ENCODE peak calls at places on chromosomes 2 and 18, in ten cellular contexts. O is NCI-H82; S is NCI-H1105 treated with DMSO at 0.1 percent for 48 hours; A is GM20000; T is SW480; C is stimulated activated effector memory CD8-positive, alpha-beta T cell treated with anti-CD3 and anti-CD28 coated beads, Interleukin-12 subunit alpha, Interleukin-12 subunit beta, amount 100 ng/mL, for 72 hours; Z is endothelial cell; G is activated CD4-positive, alpha-beta memory T cell treated with anti-CD3 and anti-CD28 coated beads, Interleukin-2, amount 10 ng/mL, durations not matched to agents 7 days and 5 days; P is stimulated activated CD4-positive, alpha-beta T cell treated with anti-CD3 and anti-CD28 coated beads, Interleukin-1b, Interleukin-23, amount 100 ng/mL, for 24 hours; I is GM04504. M is an unnamed sample.

GRCh38 chr2:9331704-9332103 is 91.6 kb downstream of the ITGB1BP1 start:
- DNase-seq in O (no peak), S (no peak), A (no peak), T (no peak), C (no peak), Z (no peak), G (no peak), P (no peak), I (no peak), M (no peak)

GRCh38 chr18:23099621-23100020 is 35.7 kb upstream of the CABLES1 start:
- DNase-seq in O (no peak), S (no peak), A (no peak), T (no peak), C (no peak), Z (no peak), G (no peak), P (no peak), I (no peak), M (no peak)

GRCh38 chr2:160411955-160412354 is 81.7 kb downstream of the RBMS1 start:
- DNase-seq in O (no peak), S (no peak), A (no peak), T (no peak), C (no peak), Z (no peak), G (no peak), P (no peak), I (no peak), M (no peak)

GRCh38 chr18:3115430-3116025 is 102.6 kb upstream of the LPIN2 start:
- DNase-seq in O (no peak), S (no peak), A (no peak), T (no peak), C (no peak), Z (no peak), G (no peak), P (no peak), I (no peak), M (no peak)

GRCh38 chr2:65788556-65788955 is 356.2 kb upstream of the SPRED2 start:
- DNase-seq in O (no peak), S (no peak), A (no peak), T (no peak), C (no peak), Z (no peak), G (no peak), P (no peak), I (no peak), M (no peak)

GRCh38 chr2:150255528-150255927 is 231.9 kb downstream of the RND3 start:
- DNase-seq in O (no peak), S (no peak), A (no peak), T (no peak), C (no peak), Z (no peak), G (no peak), P (no peak), I (peak; percentile 56), M (no peak)

GRCh38 chr2:58906151-58906645 is 665.1 kb upstream of the FANCL start:
- DNase-seq in O (peak; percentile 67), S (peak; percentile 55), A (no peak), T (peak; percentile 31), C (no peak), Z (no peak), G (no peak), P (no peak), I (no peak), M (no peak)

GRCh38 chr2:235868224-235868623 is 300.0 kb downstream of the GBX2 start:
- DNase-seq in O (peak; percentile 25), S (no peak), A (no peak), T (no peak), C (no peak), Z (no peak), G (no peak), P (no peak), I (no peak), M (no peak)

GRCh38 chr2:239722760-239723448 is 302.2 kb downstream of the NDUFA10 start:
- DNase-seq in O (no peak), S (no peak), A (no peak), T (no peak), C (no peak), Z (no peak), G (peak; percentile 7), P (no peak), I (no peak), M (peak; percentile 13)

GRCh38 chr2:120661551-120661950 is 74.1 kb upstream of the GLI2 start:
- DNase-seq in O (peak; percentile 83), S (no peak), A (no peak), T (no peak), C (no peak), Z (no peak), G (no peak), P (no peak), I (no peak), M (no peak)

GRCh38 chr2:233418761-233419625 is 64.7 kb downstream of the DGKD start:
- DNase-seq in O (no peak), S (no peak), A (peak; percentile 57), T (no peak), C (peak; percentile 69), Z (no peak), G (peak; percentile 65), P (no peak), I (no peak), M (peak; percentile 71)

GRCh38 chr18:36187826-36188721 is 777 bp downstream of the MOCOS start:
- DNase-seq in O (peak; percentile 35), S (no peak), A (peak; percentile 35), T (peak; percentile 9), C (no peak), Z (peak; percentile 10), G (no peak), P (no peak), I (no peak), M (peak; percentile 54)

GRCh38 chr2:193103064-193103463 is 908.3 kb upstream of the TMEFF2 start:
- DNase-seq in O (no peak), S (no peak), A (no peak), T (peak; percentile 23), C (no peak), Z (no peak), G (no peak), P (no peak), I (no peak), M (no peak)

GRCh38 chr2:219689676-219690628 is 62.5 kb downstream of the SLC4A3 start:
- DNase-seq in O (peak; percentile 78), S (peak; percentile 45), A (peak; percentile 59), T (peak; percentile 67), C (peak; percentile 62), Z (peak; percentile 55), G (peak; percentile 39), P (peak; percentile 5), I (no peak), M (peak; percentile 60)

GRCh38 chr2:75466708-75467311 is 93.9 kb downstream of the EVA1A start:
- DNase-seq in O (peak; percentile 84), S (peak; percentile 30), A (peak; percentile 33), T (peak; percentile 59), C (no peak), Z (peak; percentile 47), G (no peak), P (no peak), I (no peak), M (peak; percentile 51)

GRCh38 chr2:127049927-127050802 is 56.8 kb downstream of the BIN1 start:
- DNase-seq in O (peak; percentile 85), S (peak; percentile 55), A (peak; percentile 93), T (peak; percentile 29), C (peak; percentile 83), Z (peak; percentile 86), G (peak; percentile 65), P (peak; percentile 48), I (no peak), M (peak; percentile 93)

GRCh38 chr18:13614701-13615288 is 111.6 kb downstream of the FAM210A start:
- DNase-seq in O (no peak), S (no peak), A (peak; percentile 35), T (no peak), C (peak; percentile 81), Z (no peak), G (peak; percentile 58), P (no peak), I (no peak), M (peak; percentile 72)

GRCh38 chr2:221844187-221844586 is 272.1 kb upstream of the EPHA4 start:
- DNase-seq in O (no peak), S (peak; percentile 57), A (no peak), T (no peak), C (no peak), Z (no peak), G (no peak), P (no peak), I (no peak), M (no peak)

GRCh38 chr18:2901405-2901989 is 54.7 kb downstream of the EMILIN2 start:
- DNase-seq in O (no peak), S (no peak), A (no peak), T (no peak), C (no peak), Z (no peak), G (no peak), P (no peak), I (peak; percentile 60), M (peak; percentile 25)

GRCh38 chr2:44494006-44494405 is 132.3 kb downstream of the CAMKMT start:
- DNase-seq in O (no peak), S (no peak), A (no peak), T (no peak), C (no peak), Z (no peak), G (no peak), P (no peak), I (no peak), M (no peak)

GRCh38 chr18:48944634-48945033 is 6.1 kb downstream of the SMAD7 start:
- DNase-seq in O (no peak), S (no peak), A (no peak), T (peak; percentile 67), C (no peak), Z (no peak), G (no peak), P (no peak), I (no peak), M (no peak)

GRCh38 chr18:7980136-7980535 is 413.0 kb downstream of the PTPRM start:
- DNase-seq in O (peak; percentile 25), S (no peak), A (no peak), T (no peak), C (no peak), Z (peak; percentile 21), G (no peak), P (no peak), I (no peak), M (no peak)

GRCh38 chr2:186429095-186429494 is 57.0 kb upstream of the ZC3H15 start:
- DNase-seq in O (no peak), S (no peak), A (no peak), T (no peak), C (no peak), Z (no peak), G (no peak), P (no peak), I (peak; percentile 10), M (no peak)

GRCh38 chr2:132412021-132412420 is 4.6 kb upstream of the GPR39 start:
- DNase-seq in O (peak; percentile 58), S (no peak), A (no peak), T (no peak), C (no peak), Z (no peak), G (no peak), P (no peak), I (no peak), M (no peak)

GRCh38 chr2:229492034-229492433 is 220.9 kb upstream of the PID1 start:
- DNase-seq in O (no peak), S (no peak), A (no peak), T (no peak), C (no peak), Z (no peak), G (no peak), P (no peak), I (no peak), M (no peak)

GRCh38 chr2:160920791-160921303 is 239.4 kb upstream of the TANK start:
- DNase-seq in O (peak; percentile 61), S (no peak), A (no peak), T (no peak), C (no peak), Z (no peak), G (no peak), P (no peak), I (peak; percentile 99), M (no peak)

GRCh38 chr18:57390044-57390443 is 37.7 kb downstream of the ST8SIA3 start:
- DNase-seq in O (no peak), S (no peak), A (no peak), T (no peak), C (no peak), Z (no peak), G (no peak), P (no peak), I (no peak), M (no peak)

GRCh38 chr2:116922414-116922813 is 892.1 kb upstream of the DDX18 start:
- DNase-seq in O (no peak), S (no peak), A (no peak), T (peak; percentile 2), C (no peak), Z (no peak), G (no peak), P (no peak), I (no peak), M (no peak)